ENCODE peak calls at places on chromosome 14, in eight cellular contexts. One of them, this sample, is unnamed.

GRCh38 chr14:84343637-84344036 is 1186.3 kb upstream of the FLRT2 start:
- DNase-seq in Karpas-422: no peak
- DNase-seq in HTR-8/SVneo: no peak
- DNase-seq in stimulated activated CD4-positive, alpha-beta T cell treated with anti-CD3 and anti-CD28 coated beads, Interleukin-2, amount 100 ng/mL, for 24 hours: no peak
- DNase-seq in AG09319: no peak
- DNase-seq in activated T-cell treated with anti-CD3 and anti-CD28 coated beads, Interleukin-2, amount 50 U/mL, for 72 hours: no peak
- DNase-seq in mesenchymal stem cell: peak; percentile 94
- DNase-seq in CD4-positive, CD25-positive, alpha-beta regulatory T cell: no peak
- DNase-seq in this sample: no peak

GRCh38 chr14:63840981-63841380 is 11.8 kb upstream of the SYNE2 start:
- DNase-seq in Karpas-422: peak; percentile 80
- DNase-seq in HTR-8/SVneo: no peak
- DNase-seq in stimulated activated CD4-positive, alpha-beta T cell treated with anti-CD3 and anti-CD28 coated beads, Interleukin-2, amount 100 ng/mL, for 24 hours: peak; percentile 55
- DNase-seq in AG09319: no peak
- DNase-seq in activated T-cell treated with anti-CD3 and anti-CD28 coated beads, Interleukin-2, amount 50 U/mL, for 72 hours: peak; percentile 55
- DNase-seq in mesenchymal stem cell: no peak
- DNase-seq in CD4-positive, CD25-positive, alpha-beta regulatory T cell: peak; percentile 55
- DNase-seq in this sample: peak; percentile 44

GRCh38 chr14:104442107-104442551 is 137.4 kb upstream of the C14orf180 start:
- DNase-seq in Karpas-422: no peak
- DNase-seq in HTR-8/SVneo: no peak
- DNase-seq in stimulated activated CD4-positive, alpha-beta T cell treated with anti-CD3 and anti-CD28 coated beads, Interleukin-2, amount 100 ng/mL, for 24 hours: no peak
- DNase-seq in AG09319: no peak
- DNase-seq in activated T-cell treated with anti-CD3 and anti-CD28 coated beads, Interleukin-2, amount 50 U/mL, for 72 hours: no peak
- DNase-seq in mesenchymal stem cell: no peak
- DNase-seq in CD4-positive, CD25-positive, alpha-beta regulatory T cell: no peak
- DNase-seq in this sample: no peak

GRCh38 chr14:53190938-53191337 is 37.8 kb upstream of the DDHD1 start:
- DNase-seq in Karpas-422: no peak
- DNase-seq in HTR-8/SVneo: no peak
- DNase-seq in stimulated activated CD4-positive, alpha-beta T cell treated with anti-CD3 and anti-CD28 coated beads, Interleukin-2, amount 100 ng/mL, for 24 hours: peak; percentile 75
- DNase-seq in AG09319: no peak
- DNase-seq in activated T-cell treated with anti-CD3 and anti-CD28 coated beads, Interleukin-2, amount 50 U/mL, for 72 hours: peak; percentile 72
- DNase-seq in mesenchymal stem cell: no peak
- DNase-seq in CD4-positive, CD25-positive, alpha-beta regulatory T cell: no peak
- DNase-seq in this sample: no peak

GRCh38 chr14:31445703-31446102 is 11.6 kb downstream of the DTD2 start:
- DNase-seq in Karpas-422: no peak
- DNase-seq in HTR-8/SVneo: no peak
- DNase-seq in stimulated activated CD4-positive, alpha-beta T cell treated with anti-CD3 and anti-CD28 coated beads, Interleukin-2, amount 100 ng/mL, for 24 hours: no peak
- DNase-seq in AG09319: no peak
- DNase-seq in activated T-cell treated with anti-CD3 and anti-CD28 coated beads, Interleukin-2, amount 50 U/mL, for 72 hours: no peak
- DNase-seq in mesenchymal stem cell: no peak
- DNase-seq in CD4-positive, CD25-positive, alpha-beta regulatory T cell: no peak
- DNase-seq in this sample: no peak

GRCh38 chr14:67332468-67332867 is 27.1 kb downstream of the ATP6V1D start:
- DNase-seq in Karpas-422: no peak
- DNase-seq in HTR-8/SVneo: no peak
- DNase-seq in stimulated activated CD4-positive, alpha-beta T cell treated with anti-CD3 and anti-CD28 coated beads, Interleukin-2, amount 100 ng/mL, for 24 hours: no peak
- DNase-seq in AG09319: no peak
- DNase-seq in activated T-cell treated with anti-CD3 and anti-CD28 coated beads, Interleukin-2, amount 50 U/mL, for 72 hours: no peak
- DNase-seq in mesenchymal stem cell: no peak
- DNase-seq in CD4-positive, CD25-positive, alpha-beta regulatory T cell: no peak
- DNase-seq in this sample: no peak

GRCh38 chr14:100539319-100539645 is 47.9 kb downstream of the BEGAIN start:
- DNase-seq in Karpas-422: no peak
- DNase-seq in HTR-8/SVneo: no peak
- DNase-seq in stimulated activated CD4-positive, alpha-beta T cell treated with anti-CD3 and anti-CD28 coated beads, Interleukin-2, amount 100 ng/mL, for 24 hours: no peak
- DNase-seq in AG09319: no peak
- DNase-seq in activated T-cell treated with anti-CD3 and anti-CD28 coated beads, Interleukin-2, amount 50 U/mL, for 72 hours: no peak
- DNase-seq in mesenchymal stem cell: no peak
- DNase-seq in CD4-positive, CD25-positive, alpha-beta regulatory T cell: no peak
- DNase-seq in this sample: no peak

GRCh38 chr14:73674986-73675385 is 30.2 kb downstream of the DNAL1 start:
- DNase-seq in Karpas-422: no peak
- DNase-seq in HTR-8/SVneo: no peak
- DNase-seq in stimulated activated CD4-positive, alpha-beta T cell treated with anti-CD3 and anti-CD28 coated beads, Interleukin-2, amount 100 ng/mL, for 24 hours: no peak
- DNase-seq in AG09319: no peak
- DNase-seq in activated T-cell treated with anti-CD3 and anti-CD28 coated beads, Interleukin-2, amount 50 U/mL, for 72 hours: no peak
- DNase-seq in mesenchymal stem cell: no peak
- DNase-seq in CD4-positive, CD25-positive, alpha-beta regulatory T cell: no peak
- DNase-seq in this sample: no peak

GRCh38 chr14:64880382-64881121 is 845 bp upstream of the SPTB start:
- DNase-seq in Karpas-422: peak; percentile 73
- DNase-seq in HTR-8/SVneo: peak; percentile 94
- DNase-seq in stimulated activated CD4-positive, alpha-beta T cell treated with anti-CD3 and anti-CD28 coated beads, Interleukin-2, amount 100 ng/mL, for 24 hours: peak; percentile 65
- DNase-seq in AG09319: no peak
- DNase-seq in activated T-cell treated with anti-CD3 and anti-CD28 coated beads, Interleukin-2, amount 50 U/mL, for 72 hours: peak; percentile 63
- DNase-seq in mesenchymal stem cell: peak; percentile 19
- DNase-seq in CD4-positive, CD25-positive, alpha-beta regulatory T cell: peak; percentile 49
- DNase-seq in this sample: no peak

GRCh38 chr14:66939409-66939808 is 249.8 kb upstream of the GARIN2 start:
- DNase-seq in Karpas-422: no peak
- DNase-seq in HTR-8/SVneo: no peak
- DNase-seq in stimulated activated CD4-positive, alpha-beta T cell treated with anti-CD3 and anti-CD28 coated beads, Interleukin-2, amount 100 ng/mL, for 24 hours: no peak
- DNase-seq in AG09319: no peak
- DNase-seq in activated T-cell treated with anti-CD3 and anti-CD28 coated beads, Interleukin-2, amount 50 U/mL, for 72 hours: no peak
- DNase-seq in mesenchymal stem cell: no peak
- DNase-seq in CD4-positive, CD25-positive, alpha-beta regulatory T cell: no peak
- DNase-seq in this sample: no peak

This sample was measured in HepG2.